ENCODE peak calls at places on chromosomes 2 and 18, in seven cellular contexts. K is astrocyte; S is ovary; N is PC-3; A is Caco-2; F is neural progenitor cell; L is CD8-positive, alpha-beta T cell. G is an unnamed sample. For H3K4me1 and H3K27me3, the result is how much of the 10 kb centered on the place peaks cover.

GRCh38 chr2:86226069-86226468 is 26.8 kb downstream of the MRPL35 start:
- DNase-seq in K (no peak), S (no peak), N (no peak), A (no peak), F (no peak), L (no peak), G (no peak)

GRCh38 chr2:144215701-144216675 is 303.9 kb downstream of the ZEB2 start:
- DNase-seq in K (no peak), S (no peak), N (no peak), A (no peak), F (no peak), L (no peak), G (no peak)

GRCh38 chr2:100643906-100644501 is 81.2 kb downstream of the PDCL3 start:
- DNase-seq in K (no peak), S (no peak), N (no peak), A (no peak), F (no peak), L (no peak), G (no peak)

GRCh38 chr18:66432636-66433035 is 171.3 kb downstream of the CDH19 start:
- DNase-seq in K (no peak), S (no peak), N (no peak), A (no peak), F (no peak), L (no peak), G (no peak)

GRCh38 chr2:42092084-42092996 is 44.5 kb downstream of the PKDCC start:
- DNase-seq in K (peak), S (no peak), N (peak), A (peak), F (peak), L (no peak), G (peak)

GRCh38 chr2:230922951-230923717 is 1.9 kb downstream of the GPR55 start:
- DNase-seq in K (no peak), S (no peak), N (no peak), A (no peak), F (no peak), L (no peak), G (no peak)

GRCh38 chr2:62485780-62486765 is 19.9 kb downstream of the TMEM17 start:
- DNase-seq in K (no peak), S (no peak), N (peak), A (no peak), F (no peak), L (no peak), G (no peak)

GRCh38 chr2:105578166-105578565 is 166.5 kb upstream of the NCK2 start:
- DNase-seq in K (no peak), S (no peak), N (no peak), A (peak), F (no peak), L (no peak), G (no peak)

GRCh38 chr2:240402566-240403295 is 32.7 kb upstream of the GPC1 start:
- DNase-seq in K (no peak), S (no peak), N (no peak), A (no peak), F (no peak), L (no peak), G (no peak)

GRCh38 chr2:38376683-38377500 is at the start of gene ATL2:
- DNase-seq in K (peak), S (peak), N (peak), A (peak), F (peak), L (peak), G (peak)

GRCh38 chr2:38377501-38378258 is 607 bp upstream of the ATL2 start:
- DNase-seq in K (peak), S (peak), N (peak), A (no peak), F (no peak), L (no peak), G (peak)

GRCh38 chr2:38376346-38376682 is 759 bp downstream of the ATL2 start:
- DNase-seq in K (peak), S (no peak), N (peak), A (peak), F (no peak), L (peak), G (peak)

GRCh38 chr2:38375711-38376345 is 1.2 kb downstream of the ATL2 start:
- DNase-seq in K (peak), S (peak), N (peak), A (no peak), F (peak), L (no peak), G (no peak)

DNA sequence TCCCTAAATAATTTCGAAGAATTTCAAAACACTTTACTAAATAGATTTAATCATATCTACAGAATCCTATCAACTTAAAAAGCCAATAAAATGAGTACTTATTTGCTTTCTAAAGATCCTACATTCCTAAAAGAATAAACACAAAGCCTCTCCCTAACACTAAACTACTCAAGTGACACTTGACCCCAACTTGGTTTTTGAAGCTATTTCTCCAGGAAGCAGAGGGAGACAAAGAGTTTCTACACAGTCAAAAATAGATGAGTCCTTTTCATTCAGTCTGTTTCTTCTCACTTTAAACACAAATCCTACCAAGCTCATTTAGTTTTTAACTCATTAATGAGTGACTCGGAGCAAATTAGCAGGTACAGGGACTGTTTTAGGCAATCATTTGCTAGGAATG is 2.1 kb downstream of the ATL2 start:
- DNase-seq in K (no peak), S (no peak), N (peak), A (no peak), F (peak), L (no peak), G (peak)
- H3K4me1 ChIP-seq in K (under half), S (under half), N (under half), A (under half), F (under half), L (under half), G (under half)

GRCh38 chr18:79533146-79533545 is 137.4 kb downstream of the NFATC1 start:
- DNase-seq in K (no peak), S (no peak), N (no peak), A (no peak), F (no peak), L (no peak), G (no peak)
- H3K27me3 ChIP-seq in K (half or more), S (under half), N (under half), A (under half), F (under half), L (under half), G (under half)

DNA sequence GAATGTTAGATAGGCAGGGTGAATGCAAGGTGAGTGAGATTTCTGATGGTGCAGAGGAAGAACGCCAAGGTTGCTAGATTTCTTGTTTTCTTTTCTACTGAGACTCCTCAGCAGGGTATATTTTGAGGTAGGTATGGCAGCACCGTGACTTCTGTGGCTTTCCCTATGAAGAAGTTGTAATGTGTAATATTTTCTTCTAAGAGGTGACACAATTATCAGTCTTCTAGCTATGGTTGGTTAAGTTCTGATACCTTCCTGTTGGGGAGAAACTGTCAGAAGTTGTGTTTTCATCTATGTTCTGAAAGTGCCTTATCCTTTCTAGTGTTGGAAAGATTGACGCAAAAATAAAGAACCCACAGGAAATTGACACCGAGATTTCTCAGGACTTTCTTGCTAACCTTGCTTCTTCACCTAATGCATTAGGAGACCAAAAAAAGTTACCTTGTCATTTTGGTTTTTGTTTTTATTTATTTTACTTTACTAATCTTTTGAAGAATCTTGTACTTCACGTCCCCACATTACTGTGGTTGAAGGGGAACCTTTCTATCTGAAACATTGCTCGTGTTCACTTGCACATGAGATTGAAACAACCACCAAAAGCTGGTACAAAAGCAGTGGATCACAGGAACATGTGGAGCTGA is 11.9 kb downstream of the IL18R1 start:
- DNase-seq in K (no peak), S (no peak), N (no peak), A (no peak), F (no peak), L (no peak), G (no peak)
- H3K4me1 ChIP-seq in K (under half), S (under half), N (under half), A (under half), F (under half), L (under half), G (under half)

GRCh38 chr2:238555786-238556542 is 129.2 kb downstream of the ASB1 start:
- DNase-seq in K (no peak), S (no peak), N (no peak), A (no peak), F (no peak), L (no peak), G (no peak)
- H3K27me3 ChIP-seq in K (under half), S (under half), N (under half), A (under half), F (under half), L (under half), G (under half)

DNA sequence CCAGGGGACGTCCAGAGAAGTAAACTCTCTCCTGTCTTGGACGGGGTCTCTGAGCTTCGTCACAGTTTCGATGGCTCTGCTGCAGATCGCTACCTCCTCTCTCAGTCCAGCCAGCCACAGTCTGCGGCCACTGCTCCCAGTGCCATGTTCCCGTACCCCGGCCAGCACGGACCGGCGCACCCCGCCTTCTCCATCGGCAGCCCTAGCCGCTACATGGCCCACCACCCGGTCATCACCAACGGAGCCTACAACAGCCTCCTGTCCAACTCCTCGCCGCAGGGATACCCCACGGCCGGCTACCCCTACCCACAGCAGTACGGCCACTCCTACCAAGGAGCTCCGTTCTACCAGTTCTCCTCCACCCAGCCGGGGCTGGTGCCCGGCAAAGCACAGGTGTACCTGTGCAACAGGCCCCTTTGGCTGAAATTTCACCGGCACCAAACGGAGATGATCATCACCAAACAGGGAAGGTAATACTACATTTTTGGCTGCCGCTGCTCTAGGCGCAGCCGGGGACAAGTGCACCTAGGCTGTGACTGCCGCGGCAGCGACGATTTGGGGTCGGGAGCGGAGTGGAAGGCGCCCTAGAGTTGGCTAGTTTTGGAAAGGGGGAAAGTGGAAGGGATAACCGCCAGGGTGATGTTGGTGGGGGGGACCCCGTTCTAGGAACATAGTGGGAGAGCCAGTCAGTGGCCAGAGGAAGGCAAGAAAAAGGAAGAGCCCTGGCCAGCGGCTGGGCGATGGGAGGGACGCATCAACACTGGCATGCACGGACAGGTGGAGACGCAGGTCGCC is 733 bp downstream of the TBR1 start:
- DNase-seq in K (no peak), S (no peak), N (no peak), A (no peak), F (peak), L (no peak), G (no peak)
- H3K4me1 ChIP-seq in K (under half), S (under half), N (under half), A (under half), F (under half), L (under half), G (under half)

G was measured in HAP-1.